ENCODE peak calls at places on chromosomes 13 and 19, in eight cellular contexts. Q is AG10803; R is GM19239; B is activated T-helper 2 cell treated with anti-CD3 and anti-CD28 coated beads, Interferon-gamma antibody, Interleukin-2, Interleukin-4, amounts not matched to agents 10 μg/mL and 5 μg/mL and 100 μg/mL, durations not matched to agents 14 hours and 24 hours and 36 hours; D is A549; C is H7; T is transverse colon; Y is adrenal gland. X is an unnamed sample.

GRCh38 chr13:104773775-104774174 is 1707.6 kb upstream of the SLC10A2 start:
- DNase-seq in D (peak; percentile 12), T (no peak), B (no peak), R (peak; percentile 1), Y (no peak), Q (peak; percentile 19), C (peak; percentile 9), X (no peak)

GRCh38 chr13:50713849-50714248 is 129.6 kb downstream of the DLEU7 start:
- DNase-seq in Y (no peak), T (peak; percentile 8), D (no peak), Q (peak; percentile 92), R (peak; percentile 28), C (no peak), B (peak; percentile 11), X (no peak)

GRCh38 chr19:4575978-4576933 is 16.8 kb upstream of the SEMA6B start:
- DNase-seq in B (peak; percentile 43), Q (peak; percentile 42), T (peak; percentile 68), Y (peak; percentile 66), C (peak; percentile 92), D (peak; percentile 72), R (peak; percentile 83), X (no peak)

GRCh38 chr13:28611021-28611420 is 47.9 kb upstream of the POMP start:
- DNase-seq in T (no peak), R (no peak), Y (no peak), Q (no peak), D (no peak), B (no peak), C (no peak), X (no peak)

GRCh38 chr19:50844296-50844935 is 10.3 kb upstream of the KLK3 start:
- DNase-seq in D (no peak), R (no peak), C (no peak), Q (no peak), T (no peak), B (no peak), Y (no peak), X (no peak)

GRCh38 chr19:29510701-29511265 is 15.0 kb upstream of the VSTM2B start:
- DNase-seq in R (no peak), B (no peak), T (no peak), Q (no peak), D (no peak), C (peak; percentile 85), Y (no peak), X (no peak)

GRCh38 chr19:41416194-41416674 is 10.9 kb downstream of the B3GNT8 start:
- DNase-seq in T (peak; percentile 91), Y (no peak), B (no peak), Q (no peak), D (no peak), C (no peak), R (no peak), X (no peak)

GRCh38 chr19:1252221-1252817 is 3.9 kb downstream of the MIDN start:
- DNase-seq in B (peak; percentile 65), D (peak; percentile 85), Y (no peak), Q (peak; percentile 99), R (no peak), C (no peak), T (peak; percentile 86), X (no peak)

GRCh38 chr19:23343434-23344010 is 51.7 kb downstream of the ZNF91 start:
- DNase-seq in D (no peak), R (no peak), Y (no peak), Q (no peak), B (no peak), C (no peak), T (no peak), X (no peak)

GRCh38 chr19:610071-610800 is 20.6 kb downstream of the HCN2 start:
- DNase-seq in Y (no peak), Q (no peak), B (peak; percentile 40), D (no peak), T (peak; percentile 52), C (no peak), R (no peak), X (no peak)

GRCh38 chr13:41916173-41916954 is 44.5 kb downstream of the VWA8 start:
- DNase-seq in Q (peak; percentile 80), D (no peak), C (no peak), T (no peak), R (peak; percentile 35), B (no peak), Y (no peak), X (peak; percentile 26)

GRCh38 chr19:7139095-7139494 is 69.6 kb downstream of the ZNF557 start:
- DNase-seq in T (no peak), R (no peak), B (no peak), D (no peak), Q (no peak), Y (no peak), C (no peak), X (no peak)

GRCh38 chr19:32388393-32388724 is 17.2 kb upstream of the DPY19L3 start:
- DNase-seq in B (no peak), C (no peak), T (no peak), Q (no peak), D (no peak), R (no peak), Y (no peak), X (no peak)

GRCh38 chr19:49357186-49357585 is 5.0 kb downstream of the TEAD2 start:
- DNase-seq in Y (no peak), C (peak; percentile 5), Q (no peak), T (no peak), D (no peak), R (no peak), B (no peak), X (no peak)

X was measured in pulmonary artery endothelial cell.